ENCODE peak calls at places on chromosomes 2 and 18, in ten cellular contexts. One of them, this sample, is unnamed.
A peak's percentile ranks its signal among the peaks of the same experiment; 100 is the strongest.

GRCh38 chr2:149180226-149180875 is 141.9 kb downstream of the LYPD6B start:
- DNase-seq in spleen: no peak
- DNase-seq in GM23338: no peak
- DNase-seq in neural progenitor cell: no peak
- DNase-seq in brain microvascular endothelial cell: no peak
- DNase-seq in fibroblast of lung: peak; percentile 27
- DNase-seq in adrenal gland: no peak
- DNase-seq in right lobe of liver: no peak
- DNase-seq in cardiac muscle cell: no peak
- DNase-seq in tibial artery: no peak
- DNase-seq in this sample: no peak

GRCh38 chr2:64644240-64645013 is 9.3 kb downstream of the SERTAD2 start:
- DNase-seq in spleen: peak; percentile 93
- DNase-seq in GM23338: peak; percentile 94
- DNase-seq in neural progenitor cell: peak; percentile 87
- DNase-seq in brain microvascular endothelial cell: peak; percentile 78
- DNase-seq in fibroblast of lung: peak; percentile 77
- DNase-seq in adrenal gland: peak; percentile 79
- DNase-seq in right lobe of liver: peak; percentile 78
- DNase-seq in cardiac muscle cell: peak; percentile 87
- DNase-seq in tibial artery: peak; percentile 85
- DNase-seq in this sample: peak; percentile 75

GRCh38 chr2:109270758-109271305 is 141.8 kb downstream of the SH3RF3 start:
- DNase-seq in spleen: peak; percentile 54
- DNase-seq in GM23338: no peak
- DNase-seq in neural progenitor cell: no peak
- DNase-seq in brain microvascular endothelial cell: no peak
- DNase-seq in fibroblast of lung: peak; percentile 52
- DNase-seq in adrenal gland: no peak
- DNase-seq in right lobe of liver: no peak
- DNase-seq in cardiac muscle cell: no peak
- DNase-seq in tibial artery: no peak
- DNase-seq in this sample: peak; percentile 69

GRCh38 chr2:192286093-192286701 is 91.5 kb upstream of the TMEFF2 start:
- DNase-seq in spleen: no peak
- DNase-seq in GM23338: peak; percentile 46
- DNase-seq in neural progenitor cell: peak; percentile 47
- DNase-seq in brain microvascular endothelial cell: peak; percentile 47
- DNase-seq in fibroblast of lung: peak; percentile 75
- DNase-seq in adrenal gland: no peak
- DNase-seq in right lobe of liver: no peak
- DNase-seq in cardiac muscle cell: peak; percentile 53
- DNase-seq in tibial artery: no peak
- DNase-seq in this sample: no peak

GRCh38 chr2:240800241-240800640 is 19.8 kb downstream of the KIF1A start:
- DNase-seq in spleen: peak; percentile 51
- DNase-seq in GM23338: no peak
- DNase-seq in neural progenitor cell: peak; percentile 47
- DNase-seq in brain microvascular endothelial cell: no peak
- DNase-seq in fibroblast of lung: peak; percentile 9
- DNase-seq in adrenal gland: no peak
- DNase-seq in right lobe of liver: no peak
- DNase-seq in cardiac muscle cell: no peak
- DNase-seq in tibial artery: peak; percentile 57
- DNase-seq in this sample: no peak

GRCh38 chr2:109615637-109616144 is 1.5 kb downstream of the SOWAHC start:
- DNase-seq in spleen: no peak
- DNase-seq in GM23338: peak; percentile 61
- DNase-seq in neural progenitor cell: peak; percentile 37
- DNase-seq in brain microvascular endothelial cell: no peak
- DNase-seq in fibroblast of lung: no peak
- DNase-seq in adrenal gland: no peak
- DNase-seq in right lobe of liver: peak; percentile 74
- DNase-seq in cardiac muscle cell: no peak
- DNase-seq in tibial artery: no peak
- DNase-seq in this sample: peak; percentile 67

GRCh38 chr2:39623916-39624315 is 41.8 kb upstream of the TMEM178A start:
- DNase-seq in spleen: no peak
- DNase-seq in GM23338: no peak
- DNase-seq in neural progenitor cell: no peak
- DNase-seq in brain microvascular endothelial cell: no peak
- DNase-seq in fibroblast of lung: no peak
- DNase-seq in adrenal gland: no peak
- DNase-seq in right lobe of liver: no peak
- DNase-seq in cardiac muscle cell: no peak
- DNase-seq in tibial artery: no peak
- DNase-seq in this sample: no peak

GRCh38 chr2:39504790-39505335 is 67.8 kb upstream of the MAP4K3 start:
- DNase-seq in spleen: no peak
- DNase-seq in GM23338: no peak
- DNase-seq in neural progenitor cell: no peak
- DNase-seq in brain microvascular endothelial cell: no peak
- DNase-seq in fibroblast of lung: peak; percentile 93
- DNase-seq in adrenal gland: peak; percentile 19
- DNase-seq in right lobe of liver: no peak
- DNase-seq in cardiac muscle cell: no peak
- DNase-seq in tibial artery: no peak
- DNase-seq in this sample: no peak

GRCh38 chr2:149017116-149017985 is 21.1 kb upstream of the LYPD6B start:
- DNase-seq in spleen: peak; percentile 83
- DNase-seq in GM23338: peak; percentile 94
- DNase-seq in neural progenitor cell: peak; percentile 86
- DNase-seq in brain microvascular endothelial cell: peak; percentile 81
- DNase-seq in fibroblast of lung: peak; percentile 83
- DNase-seq in adrenal gland: peak; percentile 87
- DNase-seq in right lobe of liver: peak; percentile 68
- DNase-seq in cardiac muscle cell: peak; percentile 86
- DNase-seq in tibial artery: peak; percentile 78
- DNase-seq in this sample: no peak

GRCh38 chr2:193837368-193837767 is 1642.6 kb upstream of the TMEFF2 start:
- DNase-seq in spleen: no peak
- DNase-seq in GM23338: no peak
- DNase-seq in neural progenitor cell: no peak
- DNase-seq in brain microvascular endothelial cell: no peak
- DNase-seq in fibroblast of lung: no peak
- DNase-seq in adrenal gland: no peak
- DNase-seq in right lobe of liver: no peak
- DNase-seq in cardiac muscle cell: no peak
- DNase-seq in tibial artery: no peak
- DNase-seq in this sample: no peak

GRCh38 chr18:74990563-74991081 is 218.3 kb downstream of the PTGR3 start:
- DNase-seq in spleen: no peak
- DNase-seq in GM23338: no peak
- DNase-seq in neural progenitor cell: no peak
- DNase-seq in brain microvascular endothelial cell: peak; percentile 20
- DNase-seq in fibroblast of lung: peak; percentile 50
- DNase-seq in adrenal gland: no peak
- DNase-seq in right lobe of liver: no peak
- DNase-seq in cardiac muscle cell: no peak
- DNase-seq in tibial artery: no peak
- DNase-seq in this sample: no peak

GRCh38 chr2:205024822-205025518 is 479.7 kb downstream of the PARD3B start:
- DNase-seq in spleen: no peak
- DNase-seq in GM23338: no peak
- DNase-seq in neural progenitor cell: no peak
- DNase-seq in brain microvascular endothelial cell: peak; percentile 96
- DNase-seq in fibroblast of lung: peak; percentile 94
- DNase-seq in adrenal gland: peak; percentile 90
- DNase-seq in right lobe of liver: no peak
- DNase-seq in cardiac muscle cell: peak; percentile 10
- DNase-seq in tibial artery: peak; percentile 79
- DNase-seq in this sample: no peak

GRCh38 chr2:108586116-108586515 is 51.8 kb downstream of the LIMS1 start:
- DNase-seq in spleen: no peak
- DNase-seq in GM23338: no peak
- DNase-seq in neural progenitor cell: no peak
- DNase-seq in brain microvascular endothelial cell: no peak
- DNase-seq in fibroblast of lung: no peak
- DNase-seq in adrenal gland: no peak
- DNase-seq in right lobe of liver: no peak
- DNase-seq in cardiac muscle cell: no peak
- DNase-seq in tibial artery: no peak
- DNase-seq in this sample: no peak

GRCh38 chr2:39730685-39731302 is 48.3 kb downstream of the THUMPD2 start:
- DNase-seq in spleen: no peak
- DNase-seq in GM23338: peak; percentile 75
- DNase-seq in neural progenitor cell: peak; percentile 39
- DNase-seq in brain microvascular endothelial cell: peak; percentile 29
- DNase-seq in fibroblast of lung: peak; percentile 25
- DNase-seq in adrenal gland: no peak
- DNase-seq in right lobe of liver: no peak
- DNase-seq in cardiac muscle cell: peak; percentile 32
- DNase-seq in tibial artery: no peak
- DNase-seq in this sample: peak; percentile 12

GRCh38 chr18:2932247-2933181 is 80.4 kb downstream of the LPIN2 start:
- DNase-seq in spleen: no peak
- DNase-seq in GM23338: peak; percentile 84
- DNase-seq in neural progenitor cell: peak; percentile 80
- DNase-seq in brain microvascular endothelial cell: peak; percentile 57
- DNase-seq in fibroblast of lung: peak; percentile 81
- DNase-seq in adrenal gland: peak; percentile 72
- DNase-seq in right lobe of liver: no peak
- DNase-seq in cardiac muscle cell: peak; percentile 78
- DNase-seq in tibial artery: no peak
- DNase-seq in this sample: no peak

GRCh38 chr2:162006326-162006725 is 67.7 kb downstream of the DPP4 start:
- DNase-seq in spleen: no peak
- DNase-seq in GM23338: no peak
- DNase-seq in neural progenitor cell: no peak
- DNase-seq in brain microvascular endothelial cell: no peak
- DNase-seq in fibroblast of lung: no peak
- DNase-seq in adrenal gland: no peak
- DNase-seq in right lobe of liver: no peak
- DNase-seq in cardiac muscle cell: no peak
- DNase-seq in tibial artery: no peak
- DNase-seq in this sample: no peak
- H3K36me3 ChIP-seq in spleen: no peaks in the 10 kb centered on the region
- H3K36me3 ChIP-seq in GM23338: no peaks in the 10 kb centered on the region
- H3K36me3 ChIP-seq in neural progenitor cell: no peaks in the 10 kb centered on the region
- H3K36me3 ChIP-seq in brain microvascular endothelial cell: no peaks in the 10 kb centered on the region
- H3K36me3 ChIP-seq in fibroblast of lung: peaks cover 2% of the 10 kb centered on the region
- H3K36me3 ChIP-seq in adrenal gland: no peaks in the 10 kb centered on the region
- H3K36me3 ChIP-seq in right lobe of liver: no peaks in the 10 kb centered on the region
- H3K36me3 ChIP-seq in cardiac muscle cell: no peaks in the 10 kb centered on the region
- H3K36me3 ChIP-seq in tibial artery: no peaks in the 10 kb centered on the region
- H3K36me3 ChIP-seq in this sample: no peaks in the 10 kb centered on the region

GRCh38 chr2:54496920-54497319 is 40.8 kb downstream of the SPTBN1 start:
- DNase-seq in spleen: no peak
- DNase-seq in GM23338: no peak
- DNase-seq in neural progenitor cell: no peak
- DNase-seq in brain microvascular endothelial cell: no peak
- DNase-seq in fibroblast of lung: no peak
- DNase-seq in adrenal gland: no peak
- DNase-seq in right lobe of liver: no peak
- DNase-seq in cardiac muscle cell: no peak
- DNase-seq in tibial artery: no peak
- DNase-seq in this sample: no peak

GRCh38 chr2:54499666-54500065 is 43.5 kb downstream of the SPTBN1 start:
- DNase-seq in spleen: no peak
- DNase-seq in GM23338: no peak
- DNase-seq in neural progenitor cell: no peak
- DNase-seq in brain microvascular endothelial cell: no peak
- DNase-seq in fibroblast of lung: peak; percentile 84
- DNase-seq in adrenal gland: no peak
- DNase-seq in right lobe of liver: no peak
- DNase-seq in cardiac muscle cell: no peak
- DNase-seq in tibial artery: no peak
- DNase-seq in this sample: no peak

GRCh38 chr2:54494087-54494486 is 38.0 kb downstream of the SPTBN1 start:
- DNase-seq in spleen: no peak
- DNase-seq in GM23338: no peak
- DNase-seq in neural progenitor cell: no peak
- DNase-seq in brain microvascular endothelial cell: no peak
- DNase-seq in fibroblast of lung: no peak
- DNase-seq in adrenal gland: no peak
- DNase-seq in right lobe of liver: no peak
- DNase-seq in cardiac muscle cell: no peak
- DNase-seq in tibial artery: no peak
- DNase-seq in this sample: no peak

GRCh38 chr2:54500404-54501147 is 44.4 kb downstream of the SPTBN1 start:
- DNase-seq in spleen: no peak
- DNase-seq in GM23338: no peak
- DNase-seq in neural progenitor cell: no peak
- DNase-seq in brain microvascular endothelial cell: no peak
- DNase-seq in fibroblast of lung: no peak
- DNase-seq in adrenal gland: no peak
- DNase-seq in right lobe of liver: no peak
- DNase-seq in cardiac muscle cell: no peak
- DNase-seq in tibial artery: no peak
- DNase-seq in this sample: no peak

GRCh38 chr2:54497738-54498680 is 41.9 kb downstream of the SPTBN1 start:
- DNase-seq in spleen: no peak
- DNase-seq in GM23338: peak; percentile 68
- DNase-seq in neural progenitor cell: peak; percentile 35
- DNase-seq in brain microvascular endothelial cell: peak; percentile 45
- DNase-seq in fibroblast of lung: peak; percentile 57
- DNase-seq in adrenal gland: peak; percentile 24
- DNase-seq in right lobe of liver: no peak
- DNase-seq in cardiac muscle cell: peak; percentile 30
- DNase-seq in tibial artery: no peak
- DNase-seq in this sample: peak; percentile 19
- TF ChIP-seq CTCF in spleen: peak; percentile 17
- TF ChIP-seq CTCF in GM23338: peak; percentile 48
- TF ChIP-seq CTCF in neural progenitor cell: peak; percentile 29
- TF ChIP-seq CTCF in brain microvascular endothelial cell: peak; percentile 70
- TF ChIP-seq CTCF in fibroblast of lung: peak; percentile 42
- TF ChIP-seq CTCF in adrenal gland: no peak
- TF ChIP-seq CTCF in right lobe of liver: peak; percentile 58
- TF ChIP-seq CTCF in cardiac muscle cell: peak; percentile 46
- TF ChIP-seq CTCF in tibial artery: peak; percentile 13
- TF ChIP-seq CTCF in this sample: no peak

DNA sequence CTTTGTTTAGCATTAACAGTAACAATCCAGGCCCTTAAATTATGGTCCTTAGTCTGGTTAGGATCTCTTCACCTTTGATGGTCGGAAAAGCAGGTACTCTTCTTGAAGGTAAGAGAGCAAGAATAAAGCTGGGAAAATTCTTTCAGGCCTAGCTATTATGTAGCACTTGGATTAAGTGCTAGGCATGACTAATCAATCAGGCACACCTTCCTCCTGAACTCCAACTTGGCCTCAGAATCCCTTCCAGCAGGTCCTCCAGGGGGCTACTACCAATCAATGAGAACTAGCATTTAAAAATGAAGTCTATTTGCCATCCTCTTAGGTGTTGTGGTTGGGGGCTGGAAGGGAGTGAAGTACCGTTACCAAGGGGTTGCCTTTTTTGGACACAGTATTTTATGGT is 3.7 kb downstream of the SMYD1 start:
- DNase-seq in spleen: no peak
- DNase-seq in GM23338: peak; percentile 60
- DNase-seq in neural progenitor cell: no peak
- DNase-seq in brain microvascular endothelial cell: no peak
- DNase-seq in fibroblast of lung: no peak
- DNase-seq in adrenal gland: no peak
- DNase-seq in right lobe of liver: no peak
- DNase-seq in cardiac muscle cell: peak; percentile 66
- DNase-seq in tibial artery: no peak
- DNase-seq in this sample: no peak
- H3K4me3 ChIP-seq in spleen: no peak overlapping the region
- H3K4me3 ChIP-seq in GM23338: no peak overlapping the region
- H3K4me3 ChIP-seq in neural progenitor cell: no peak overlapping the region
- H3K4me3 ChIP-seq in brain microvascular endothelial cell: no peak overlapping the region
- H3K4me3 ChIP-seq in fibroblast of lung: no peak overlapping the region
- H3K4me3 ChIP-seq in adrenal gland: no peak overlapping the region
- H3K4me3 ChIP-seq in right lobe of liver: no peak overlapping the region
- H3K4me3 ChIP-seq in cardiac muscle cell: peak overlapping the region; percentile 82
- H3K4me3 ChIP-seq in tibial artery: no peak overlapping the region
- H3K4me3 ChIP-seq in this sample: no peak overlapping the region

GRCh38 chr18:402129-402528 is 98.4 kb downstream of the COLEC12 start:
- DNase-seq in spleen: no peak
- DNase-seq in GM23338: no peak
- DNase-seq in neural progenitor cell: no peak
- DNase-seq in brain microvascular endothelial cell: no peak
- DNase-seq in fibroblast of lung: no peak
- DNase-seq in adrenal gland: no peak
- DNase-seq in right lobe of liver: no peak
- DNase-seq in cardiac muscle cell: no peak
- DNase-seq in tibial artery: no peak
- DNase-seq in this sample: no peak
- H3K36me3 ChIP-seq in spleen: no peaks in the 10 kb centered on the region
- H3K36me3 ChIP-seq in GM23338: no peaks in the 10 kb centered on the region
- H3K36me3 ChIP-seq in neural progenitor cell: no peaks in the 10 kb centered on the region
- H3K36me3 ChIP-seq in brain microvascular endothelial cell: no peaks in the 10 kb centered on the region
- H3K36me3 ChIP-seq in fibroblast of lung: no peaks in the 10 kb centered on the region
- H3K36me3 ChIP-seq in adrenal gland: no peaks in the 10 kb centered on the region
- H3K36me3 ChIP-seq in right lobe of liver: no peaks in the 10 kb centered on the region
- H3K36me3 ChIP-seq in cardiac muscle cell: no peaks in the 10 kb centered on the region
- H3K36me3 ChIP-seq in tibial artery: no peaks in the 10 kb centered on the region
- H3K36me3 ChIP-seq in this sample: no peaks in the 10 kb centered on the region